ENCODE peak calls at places on chromosomes 4 and X, in eight cellular contexts. X is prostate gland, Y is lung, W is ovary, F is fibroblast of mammary gland, V is AG04450, U is psoas muscle, Q is endodermal cell. C is an unnamed sample.

GRCh38 chrX:153643431-153644351 is 3.3 kb upstream of the DUSP9 start:
- DNase-seq in X (no peak), Y (no peak), W (no peak), F (no peak), V (no peak), U (no peak), Q (peak), C (no peak)

GRCh38 chr4:32506067-32506466 is 1785.9 kb downstream of the PCDH7 start:
- DNase-seq in X (no peak), Y (no peak), W (no peak), F (no peak), V (no peak), U (no peak), Q (no peak), C (no peak)

GRCh38 chr4:140168936-140169335 is 15.0 kb upstream of the MAML3 start:
- DNase-seq in X (no peak), Y (no peak), W (no peak), F (no peak), V (no peak), U (no peak), Q (no peak), C (no peak)

GRCh38 chrX:120559799-120560198 is 963 bp downstream of the CUL4B start:
- DNase-seq in X (no peak), Y (no peak), W (no peak), F (no peak), V (no peak), U (no peak), Q (no peak), C (no peak)

GRCh38 chr4:153764611-153765368 is 5.0 kb upstream of the RNF175 start:
- DNase-seq in X (no peak), Y (no peak), W (no peak), F (no peak), V (no peak), U (no peak), Q (no peak), C (no peak)

GRCh38 chrX:135256923-135257322 is 5.1 kb downstream of the ETDA start:
- DNase-seq in X (no peak), Y (no peak), W (no peak), F (no peak), V (no peak), U (no peak), Q (no peak), C (no peak)

GRCh38 chr4:107691378-107691777 is 28.7 kb downstream of the PAPSS1 start:
- DNase-seq in X (no peak), Y (no peak), W (no peak), F (no peak), V (no peak), U (no peak), Q (no peak), C (no peak)

GRCh38 chr4:177222776-177223175 is 86.9 kb upstream of the NEIL3 start:
- DNase-seq in X (no peak), Y (no peak), W (no peak), F (no peak), V (no peak), U (no peak), Q (no peak), C (no peak)

GRCh38 chr4:167031534-167032156 is 202.6 kb downstream of the SPOCK3 start:
- DNase-seq in X (no peak), Y (no peak), W (no peak), F (peak), V (no peak), U (no peak), Q (no peak), C (no peak)

DNA sequence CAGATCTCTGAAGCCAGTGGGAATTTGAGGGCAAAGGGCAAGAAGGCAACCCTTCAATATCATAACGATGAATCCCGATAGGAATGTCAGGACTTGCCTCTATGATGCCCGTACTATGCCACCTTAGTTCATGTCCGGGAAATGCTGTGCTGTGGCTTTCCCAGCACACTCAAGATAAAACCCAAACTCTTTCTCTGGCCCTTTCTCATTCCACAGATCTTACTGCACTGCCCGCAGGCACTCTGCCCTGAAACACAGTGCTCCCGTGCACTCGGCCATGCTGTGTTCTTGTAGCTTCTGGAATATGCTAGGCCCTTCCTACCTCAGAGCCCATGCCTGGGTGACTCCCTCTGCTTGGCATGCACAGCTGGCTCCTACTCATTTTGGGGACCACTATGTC is 26.3 kb downstream of the SORCS2 start:
- DNase-seq in X (no peak), Y (no peak), W (no peak), F (no peak), V (no peak), U (peak), Q (no peak), C (no peak)
- TF ChIP-seq CTCF in X (no peak), Y (no peak), W (no peak), F (no peak), V (no peak), U (no peak), Q (no peak), C (no peak)

DNA sequence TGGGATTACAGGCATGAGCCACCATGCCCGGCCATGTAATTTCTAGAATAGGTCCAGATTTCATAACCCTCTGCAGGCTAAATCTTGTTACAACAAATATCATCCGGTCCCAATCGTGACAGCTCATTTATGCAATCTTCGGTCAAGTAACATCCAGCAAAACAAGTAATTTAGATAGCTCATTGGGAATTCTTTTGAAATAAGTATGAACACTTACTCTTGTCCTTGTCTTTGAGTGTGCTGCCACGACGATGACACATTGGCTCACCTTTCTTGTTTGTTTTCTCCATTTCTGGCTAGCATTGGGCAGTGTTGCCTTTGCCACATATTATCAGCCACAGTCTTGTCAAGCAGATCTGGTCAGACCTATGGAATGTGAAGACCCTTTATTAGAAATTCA is 92.0 kb downstream of the PHEX start:
- DNase-seq in X (no peak), Y (no peak), W (no peak), F (peak), V (no peak), U (no peak), Q (no peak), C (no peak)
- TF ChIP-seq CTCF in X (no peak), Y (no peak), W (no peak), F (no peak), V (no peak), U (no peak), Q (no peak), C (no peak)

GRCh38 chr4:147837435-147837834 is 105.5 kb downstream of the ARHGAP10 start:
- DNase-seq in X (no peak), Y (no peak), W (no peak), F (no peak), V (no peak), U (no peak), Q (no peak), C (no peak)
- TF ChIP-seq CTCF in X (no peak), Y (no peak), W (no peak), F (peak), V (peak), U (peak), Q (peak), C (peak)

GRCh38 chr4:20298986-20299385 is 47.3 kb downstream of the SLIT2 start:
- DNase-seq in X (no peak), Y (no peak), W (no peak), F (peak), V (no peak), U (no peak), Q (no peak), C (no peak)

GRCh38 chr4:20297800-20298199 is 46.1 kb downstream of the SLIT2 start:
- DNase-seq in X (no peak), Y (no peak), W (no peak), F (no peak), V (no peak), U (no peak), Q (no peak), C (no peak)

GRCh38 chr4:20297246-20297645 is 45.5 kb downstream of the SLIT2 start:
- DNase-seq in X (no peak), Y (no peak), W (no peak), F (peak), V (no peak), U (no peak), Q (no peak), C (no peak)

GRCh38 chr4:20301161-20301560 is 49.5 kb downstream of the SLIT2 start:
- DNase-seq in X (no peak), Y (no peak), W (no peak), F (no peak), V (no peak), U (no peak), Q (no peak), C (no peak)

DNA sequence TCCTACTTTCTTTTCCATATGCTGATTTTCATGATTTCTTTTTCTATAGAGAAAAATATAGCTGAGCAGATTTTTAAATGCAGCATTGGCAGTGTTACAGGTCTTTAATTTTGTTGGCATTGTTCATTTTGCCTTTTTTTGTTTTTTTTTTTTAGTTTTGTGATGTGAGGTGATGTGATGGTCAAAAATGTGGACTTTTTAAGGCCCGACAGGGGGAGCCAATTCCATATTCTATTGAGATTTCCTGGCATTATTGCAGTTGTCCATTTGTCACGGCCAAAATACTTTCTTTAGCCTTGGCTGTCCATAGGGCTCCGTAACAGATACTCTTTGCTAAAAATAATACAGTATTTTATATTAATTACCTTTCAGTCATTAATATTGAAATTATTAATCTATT is 47.8 kb downstream of the SLIT2 start:
- DNase-seq in X (no peak), Y (no peak), W (no peak), F (peak), V (peak), U (no peak), Q (no peak), C (no peak)
- TF ChIP-seq CTCF in X (no peak), Y (no peak), W (no peak), F (peak), V (peak), U (peak), Q (peak), C (peak)